ENCODE peak calls at places on chromosomes 16 and 17, in four cellular contexts. O is B cell, L is GM20000, Z is glutamatergic neuron. M is an unnamed sample.

GRCh38 chr16:78122774-78123315 is 23.4 kb downstream of the WWOX start:
- DNase-seq in O (peak; percentile 50), L (peak; percentile 45), Z (no peak), M (peak; percentile 60)

GRCh38 chr16:12917653-12918052 is 16.3 kb downstream of the SHISA9 start:
- DNase-seq in O (no peak), L (no peak), Z (no peak), M (peak; percentile 72)

GRCh38 chr16:1972490-1972877 is 631 bp downstream of the TBL3 start:
- DNase-seq in O (no peak), L (peak; percentile 46), Z (no peak), M (no peak)

GRCh38 chr17:3917391-3917931 is 1.2 kb upstream of the P2RX1 start:
- DNase-seq in O (peak; percentile 43), L (no peak), Z (no peak), M (no peak)

GRCh38 chr16:86751081-86752030 is 173.0 kb downstream of the FOXL1 start:
- DNase-seq in O (no peak), L (no peak), Z (no peak), M (peak; percentile 78)

GRCh38 chr17:18039535-18040286 is 503 bp downstream of the GID4 start:
- DNase-seq in O (peak; percentile 86), L (peak; percentile 80), Z (peak; percentile 62), M (no peak)

GRCh38 chr16:67883872-67884261 is 818 bp upstream of the NRN1L start:
- DNase-seq in O (peak; percentile 94), L (peak; percentile 92), Z (peak; percentile 75), M (no peak)

GRCh38 chr17:75844530-75845057 is 390 bp upstream of the UNC13D start:
- DNase-seq in O (peak; percentile 59), L (peak; percentile 41), Z (peak; percentile 13), M (no peak)

GRCh38 chr17:21228111-21228510 is 14.2 kb upstream of the TMEM11 start:
- DNase-seq in O (no peak), L (no peak), Z (no peak), M (no peak)

GRCh38 chr16:84827131-84827574 is 7.4 kb downstream of the CRISPLD2 start:
- DNase-seq in O (no peak), L (no peak), Z (peak; percentile 67), M (no peak)

GRCh38 chr17:34756670-34757021 is 177.3 kb downstream of the TMEM132E start:
- DNase-seq in O (no peak), L (no peak), Z (peak; percentile 34), M (no peak)

GRCh38 chr17:34375598-34375997 is 12.6 kb upstream of the CCL1 start:
- DNase-seq in O (no peak), L (no peak), Z (no peak), M (no peak)

GRCh38 chr17:14437176-14437575 is 136.3 kb downstream of the HS3ST3B1 start:
- DNase-seq in O (no peak), L (no peak), Z (no peak), M (no peak)

GRCh38 chr16:11129378-11129781 is 126.6 kb downstream of the SOCS1 start:
- DNase-seq in O (no peak), L (no peak), Z (no peak), M (no peak)

GRCh38 chr17:56935461-56935860 is 21.6 kb upstream of the TRIM25 start:
- DNase-seq in O (no peak), L (no peak), Z (no peak), M (no peak)

GRCh38 chr16:8905795-8906591 is 23.8 kb downstream of the LITAFD start:
- DNase-seq in O (no peak), L (no peak), Z (no peak), M (no peak)

GRCh38 chr16:3671424-3671823 is 16.9 kb downstream of the DNASE1 start:
- DNase-seq in O (no peak), L (no peak), Z (no peak), M (no peak)

GRCh38 chr17:35242805-35243458 is at the start of gene SLFN5:
- DNase-seq in O (peak; percentile 86), L (peak; percentile 95), Z (peak; percentile 83), M (peak; percentile 93)

GRCh38 chr17:81553018-81553615 is 964 bp upstream of the FAAP100 start:
- DNase-seq in O (peak; percentile 88), L (peak; percentile 91), Z (peak; percentile 73), M (peak; percentile 49)

GRCh38 chr16:53809088-53809951 is 105.4 kb downstream of the FTO start:
- DNase-seq in O (no peak), L (no peak), Z (no peak), M (peak; percentile 84)

GRCh38 chr17:38879878-38880727 is 10.2 kb downstream of the LASP1 start:
- DNase-seq in O (no peak), L (no peak), Z (no peak), M (peak; percentile 84)

GRCh38 chr16:69286941-69287713 is 24.0 kb upstream of the VPS4A start:
- DNase-seq in O (peak; percentile 41), L (peak; percentile 61), Z (no peak), M (peak; percentile 61)

GRCh38 chr17:9916108-9916507 is 11.0 kb upstream of the RCVRN start:
- DNase-seq in O (no peak), L (no peak), Z (no peak), M (no peak)

GRCh38 chr16:4314532-4315184 is 1.2 kb upstream of the GLIS2 start:
- DNase-seq in O (no peak), L (no peak), Z (no peak), M (peak; percentile 42)

GRCh38 chr17:76527430-76528111 is 9.9 kb downstream of the CYGB start:
- DNase-seq in O (peak; percentile 83), L (peak; percentile 67), Z (peak; percentile 45), M (no peak)

GRCh38 chr16:29308644-29309546 is 97.6 kb downstream of the NPIPB11 start:
- DNase-seq in O (no peak), L (no peak), Z (no peak), M (no peak)

GRCh38 chr16:2904922-2905240 is 6.8 kb upstream of the FLYWCH1 start:
- DNase-seq in O (no peak), L (peak; percentile 22), Z (peak; percentile 74), M (no peak)

GRCh38 chr17:69250641-69251040 is 22.0 kb upstream of the ABCA10 start:
- DNase-seq in O (no peak), L (no peak), Z (no peak), M (peak; percentile 22)

GRCh38 chr17:45316271-45317112 is at the start of gene MAP3K14:
- DNase-seq in O (peak; percentile 79), L (no peak), Z (peak; percentile 77), M (peak; percentile 45)

GRCh38 chr17:10429416-10430045 is 7.8 kb upstream of the MYH8 start:
- DNase-seq in O (no peak), L (no peak), Z (no peak), M (peak; percentile 25)

GRCh38 chr17:12047977-12048376 is 27.3 kb downstream of the MAP2K4 start:
- DNase-seq in O (no peak), L (no peak), Z (no peak), M (no peak)

GRCh38 chr17:282000-282911 is 70.4 kb downstream of the RPH3AL start:
- DNase-seq in O (no peak), L (no peak), Z (no peak), M (no peak)

GRCh38 chr16:49635591-49636581 is 220.0 kb downstream of the ZNF423 start:
- DNase-seq in O (no peak), L (no peak), Z (no peak), M (no peak)

DNA sequence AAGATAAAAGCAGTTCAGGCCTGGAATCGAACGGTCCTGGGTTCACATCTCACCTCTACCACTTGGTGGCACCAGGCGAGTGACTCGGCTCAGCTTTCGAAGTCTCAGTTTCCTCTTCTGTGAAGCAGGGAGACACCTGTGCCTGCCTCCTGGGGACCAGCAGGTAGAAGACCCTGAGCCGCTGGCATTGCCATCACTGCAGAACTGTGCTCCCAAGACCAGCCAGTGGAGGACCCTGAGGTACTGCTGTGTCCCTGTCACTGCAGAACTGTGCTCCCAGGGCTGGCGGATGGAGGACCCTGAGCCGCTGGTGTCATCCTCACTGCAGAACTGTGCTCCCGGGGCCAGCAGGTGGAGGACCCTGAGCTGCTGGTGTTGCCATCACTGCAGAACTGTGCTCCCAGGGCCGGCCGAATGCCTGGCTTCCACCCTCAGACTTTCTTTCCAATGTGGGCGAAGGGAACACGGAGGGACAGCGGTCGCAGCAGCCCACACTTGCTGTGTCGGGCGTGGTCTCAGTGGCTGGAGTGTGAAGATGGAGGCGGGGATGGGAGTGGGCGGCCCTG is 8.7 kb upstream of the SLC7A5 start:
- DNase-seq in O (no peak), L (peak; percentile 39), Z (no peak), M (no peak)
- TF ChIP-seq CTCF in O (no peak), L (no peak), Z (no peak), M (peak; percentile 56)

DNA sequence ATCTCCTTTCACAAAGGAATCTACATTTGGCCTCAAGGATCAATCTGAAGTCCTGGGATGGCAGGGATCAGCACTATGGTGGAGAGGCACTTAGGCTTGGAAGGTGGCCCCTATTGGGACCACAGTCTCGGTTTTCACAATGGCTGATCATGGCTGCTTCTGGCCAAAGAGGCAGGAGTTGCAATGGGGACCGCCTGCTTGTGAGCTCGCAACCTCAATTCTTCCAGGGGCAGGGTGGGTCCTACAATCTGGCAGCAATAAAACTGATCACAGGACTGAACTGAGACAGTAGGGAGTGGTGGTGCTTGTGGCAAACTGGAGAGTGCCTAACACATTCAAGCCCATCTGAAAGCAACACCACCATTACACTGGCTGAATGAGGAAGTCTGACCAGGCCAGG is 83.1 kb downstream of the NETO2 start:
- DNase-seq in O (no peak), L (no peak), Z (no peak), M (no peak)
- TF ChIP-seq CTCF in O (no peak), L (no peak), Z (no peak), M (no peak)

GRCh38 chr17:41620583-41621434 is 3.6 kb downstream of the KRT17 start:
- DNase-seq in O (no peak), L (no peak), Z (peak; percentile 15), M (no peak)

GRCh38 chr17:41621916-41622315 is 2.5 kb downstream of the KRT17 start:
- DNase-seq in O (no peak), L (no peak), Z (peak; percentile 1), M (no peak)

GRCh38 chr17:41627316-41628072 is 3.1 kb upstream of the KRT17 start:
- DNase-seq in O (no peak), L (no peak), Z (no peak), M (no peak)

GRCh38 chr17:41625602-41626001 is 1.2 kb upstream of the KRT17 start:
- DNase-seq in O (no peak), L (no peak), Z (peak; percentile 15), M (no peak)

GRCh38 chr17:41624208-41625101 is at the start of gene KRT17:
- DNase-seq in O (no peak), L (no peak), Z (peak; percentile 16), M (no peak)
- TF ChIP-seq CTCF in O (no peak), L (no peak), Z (no peak), M (no peak)

GRCh38 chr17:61401280-61402072 is 1.8 kb downstream of the TBX2 start:
- DNase-seq in O (no peak), L (no peak), Z (no peak), M (no peak)

GRCh38 chr17:61398721-61399130 is 917 bp upstream of the TBX2 start:
- DNase-seq in O (peak; percentile 60), L (peak; percentile 60), Z (no peak), M (no peak)

GRCh38 chr17:61400786-61401279 is 1.2 kb downstream of the TBX2 start:
- DNase-seq in O (peak; percentile 67), L (peak; percentile 49), Z (no peak), M (no peak)

GRCh38 chr17:61400058-61400785 is 579 bp downstream of the TBX2 start:
- DNase-seq in O (peak; percentile 81), L (peak; percentile 64), Z (peak; percentile 58), M (no peak)

GRCh38 chr17:61399131-61400057 is at the start of gene TBX2:
- DNase-seq in O (peak; percentile 73), L (peak; percentile 61), Z (peak; percentile 76), M (peak; percentile 93)
- TF ChIP-seq CTCF in O (no peak), L (no peak), Z (no peak), M (peak; percentile 66)

GRCh38 chr16:63617990-63618763 is 1503.7 kb downstream of the CDH11 start:
- DNase-seq in O (no peak), L (no peak), Z (no peak), M (no peak)
- TF ChIP-seq CTCF in O (no peak), L (no peak), Z (no peak), M (no peak)

M was measured in HFFc6.